ENCODE peak calls at places on chromosomes 5 and 9, in eight cellular contexts. One of them, this sample, is unnamed.
A peak's percentile ranks its signal among the peaks of the same experiment; 100 is the strongest.

GRCh38 chr5:34503379-34504346 is 152.5 kb upstream of the RAI14 start:
- DNase-seq in tibial artery: no peak
- DNase-seq in upper lobe of right lung: no peak
- DNase-seq in transverse colon: no peak
- DNase-seq in cardiac fibroblast: no peak
- DNase-seq in PC-3: no peak
- DNase-seq in right lobe of liver: no peak
- DNase-seq in psoas muscle: no peak
- DNase-seq in this sample: no peak

GRCh38 chr5:97778451-97778850 is 595.4 kb upstream of the RIOK2 start:
- DNase-seq in tibial artery: no peak
- DNase-seq in upper lobe of right lung: no peak
- DNase-seq in transverse colon: no peak
- DNase-seq in cardiac fibroblast: no peak
- DNase-seq in PC-3: no peak
- DNase-seq in right lobe of liver: no peak
- DNase-seq in psoas muscle: no peak
- DNase-seq in this sample: no peak

GRCh38 chr5:6078881-6079280 is 299.5 kb downstream of the MED10 start:
- DNase-seq in tibial artery: no peak
- DNase-seq in upper lobe of right lung: no peak
- DNase-seq in transverse colon: no peak
- DNase-seq in cardiac fibroblast: no peak
- DNase-seq in PC-3: no peak
- DNase-seq in right lobe of liver: no peak
- DNase-seq in psoas muscle: no peak
- DNase-seq in this sample: no peak

GRCh38 chr5:321726-322251 is 275 bp downstream of the AHRR start:
- DNase-seq in tibial artery: no peak
- DNase-seq in upper lobe of right lung: peak; percentile 65
- DNase-seq in transverse colon: no peak
- DNase-seq in cardiac fibroblast: no peak
- DNase-seq in PC-3: no peak
- DNase-seq in right lobe of liver: no peak
- DNase-seq in psoas muscle: no peak
- DNase-seq in this sample: no peak

GRCh38 chr5:1431021-1431811 is 14.0 kb downstream of the SLC6A3 start:
- DNase-seq in tibial artery: peak; percentile 62
- DNase-seq in upper lobe of right lung: peak; percentile 52
- DNase-seq in transverse colon: no peak
- DNase-seq in cardiac fibroblast: no peak
- DNase-seq in PC-3: no peak
- DNase-seq in right lobe of liver: peak; percentile 44
- DNase-seq in psoas muscle: no peak
- DNase-seq in this sample: no peak

GRCh38 chr5:141680751-141681201 is 1.3 kb downstream of the ARAP3 start:
- DNase-seq in tibial artery: no peak
- DNase-seq in upper lobe of right lung: no peak
- DNase-seq in transverse colon: peak; percentile 19
- DNase-seq in cardiac fibroblast: peak; percentile 80
- DNase-seq in PC-3: peak; percentile 52
- DNase-seq in right lobe of liver: peak; percentile 68
- DNase-seq in psoas muscle: peak; percentile 32
- DNase-seq in this sample: no peak

GRCh38 chr5:88060194-88060593 is 208.5 kb downstream of the TMEM161B start:
- DNase-seq in tibial artery: no peak
- DNase-seq in upper lobe of right lung: no peak
- DNase-seq in transverse colon: no peak
- DNase-seq in cardiac fibroblast: no peak
- DNase-seq in PC-3: no peak
- DNase-seq in right lobe of liver: no peak
- DNase-seq in psoas muscle: no peak
- DNase-seq in this sample: no peak

GRCh38 chr9:38068616-38068865 is 486 bp downstream of the SHB start:
- DNase-seq in tibial artery: peak; percentile 77
- DNase-seq in upper lobe of right lung: no peak
- DNase-seq in transverse colon: peak; percentile 35
- DNase-seq in cardiac fibroblast: peak; percentile 61
- DNase-seq in PC-3: peak; percentile 29
- DNase-seq in right lobe of liver: no peak
- DNase-seq in psoas muscle: no peak
- DNase-seq in this sample: no peak

GRCh38 chr9:126838055-126838811 is 22.2 kb upstream of the ZBTB34 start:
- DNase-seq in tibial artery: no peak
- DNase-seq in upper lobe of right lung: no peak
- DNase-seq in transverse colon: no peak
- DNase-seq in cardiac fibroblast: no peak
- DNase-seq in PC-3: no peak
- DNase-seq in right lobe of liver: no peak
- DNase-seq in psoas muscle: no peak
- DNase-seq in this sample: no peak

GRCh38 chr5:91438871-91439270 is 55.8 kb upstream of the ARRDC3 start:
- DNase-seq in tibial artery: no peak
- DNase-seq in upper lobe of right lung: no peak
- DNase-seq in transverse colon: peak; percentile 35
- DNase-seq in cardiac fibroblast: no peak
- DNase-seq in PC-3: peak; percentile 41
- DNase-seq in right lobe of liver: no peak
- DNase-seq in psoas muscle: no peak
- DNase-seq in this sample: no peak

GRCh38 chr5:179732918-179733763 is 519 bp downstream of the MAML1 start:
- DNase-seq in tibial artery: peak; percentile 74
- DNase-seq in upper lobe of right lung: peak; percentile 69
- DNase-seq in transverse colon: peak; percentile 36
- DNase-seq in cardiac fibroblast: no peak
- DNase-seq in PC-3: peak; percentile 26
- DNase-seq in right lobe of liver: peak; percentile 73
- DNase-seq in psoas muscle: peak; percentile 52
- DNase-seq in this sample: no peak

GRCh38 chr9:127958728-127959127 is 21.1 kb upstream of the DPM2 start:
- DNase-seq in tibial artery: no peak
- DNase-seq in upper lobe of right lung: no peak
- DNase-seq in transverse colon: no peak
- DNase-seq in cardiac fibroblast: no peak
- DNase-seq in PC-3: no peak
- DNase-seq in right lobe of liver: no peak
- DNase-seq in psoas muscle: no peak
- DNase-seq in this sample: no peak

GRCh38 chr5:55570026-55570425 is 35.3 kb upstream of the PLPP1 start:
- DNase-seq in tibial artery: no peak
- DNase-seq in upper lobe of right lung: no peak
- DNase-seq in transverse colon: no peak
- DNase-seq in cardiac fibroblast: peak; percentile 60
- DNase-seq in PC-3: no peak
- DNase-seq in right lobe of liver: no peak
- DNase-seq in psoas muscle: no peak
- DNase-seq in this sample: no peak

GRCh38 chr5:177982072-177982727 is 13.8 kb downstream of the PROP1 start:
- DNase-seq in tibial artery: no peak
- DNase-seq in upper lobe of right lung: peak; percentile 74
- DNase-seq in transverse colon: no peak
- DNase-seq in cardiac fibroblast: no peak
- DNase-seq in PC-3: peak; percentile 50
- DNase-seq in right lobe of liver: no peak
- DNase-seq in psoas muscle: no peak
- DNase-seq in this sample: no peak

GRCh38 chr9:115808695-115809094 is 344.9 kb upstream of the PAPPA start:
- DNase-seq in tibial artery: no peak
- DNase-seq in upper lobe of right lung: no peak
- DNase-seq in transverse colon: no peak
- DNase-seq in cardiac fibroblast: peak; percentile 44
- DNase-seq in PC-3: peak; percentile 84
- DNase-seq in right lobe of liver: no peak
- DNase-seq in psoas muscle: no peak
- DNase-seq in this sample: peak; percentile 17

GRCh38 chr9:88949425-88949824 is 41.8 kb upstream of the S1PR3 start:
- DNase-seq in tibial artery: no peak
- DNase-seq in upper lobe of right lung: no peak
- DNase-seq in transverse colon: no peak
- DNase-seq in cardiac fibroblast: peak; percentile 59
- DNase-seq in PC-3: no peak
- DNase-seq in right lobe of liver: no peak
- DNase-seq in psoas muscle: no peak
- DNase-seq in this sample: peak; percentile 88

GRCh38 chr9:88947581-88948573 is 43.4 kb upstream of the S1PR3 start:
- DNase-seq in tibial artery: no peak
- DNase-seq in upper lobe of right lung: no peak
- DNase-seq in transverse colon: no peak
- DNase-seq in cardiac fibroblast: peak; percentile 74
- DNase-seq in PC-3: no peak
- DNase-seq in right lobe of liver: no peak
- DNase-seq in psoas muscle: no peak
- DNase-seq in this sample: peak; percentile 51

GRCh38 chr9:88951143-88951542 is 40.1 kb upstream of the S1PR3 start:
- DNase-seq in tibial artery: no peak
- DNase-seq in upper lobe of right lung: no peak
- DNase-seq in transverse colon: no peak
- DNase-seq in cardiac fibroblast: no peak
- DNase-seq in PC-3: no peak
- DNase-seq in right lobe of liver: no peak
- DNase-seq in psoas muscle: no peak
- DNase-seq in this sample: no peak

GRCh38 chr9:88950341-88951141 is 40.7 kb upstream of the S1PR3 start:
- DNase-seq in tibial artery: no peak
- DNase-seq in upper lobe of right lung: no peak
- DNase-seq in transverse colon: no peak
- DNase-seq in cardiac fibroblast: peak; percentile 79
- DNase-seq in PC-3: peak; percentile 15
- DNase-seq in right lobe of liver: no peak
- DNase-seq in psoas muscle: no peak
- DNase-seq in this sample: peak; percentile 59

GRCh38 chr9:88949961-88950340 is 41.3 kb upstream of the S1PR3 start:
- DNase-seq in tibial artery: no peak
- DNase-seq in upper lobe of right lung: no peak
- DNase-seq in transverse colon: no peak
- DNase-seq in cardiac fibroblast: peak; percentile 42
- DNase-seq in PC-3: peak; percentile 19
- DNase-seq in right lobe of liver: no peak
- DNase-seq in psoas muscle: no peak
- DNase-seq in this sample: no peak
- H3K4me3 ChIP-seq in tibial artery: no peak overlapping the region
- H3K4me3 ChIP-seq in upper lobe of right lung: no peak overlapping the region
- H3K4me3 ChIP-seq in transverse colon: no peak overlapping the region
- H3K4me3 ChIP-seq in cardiac fibroblast: no peak overlapping the region
- H3K4me3 ChIP-seq in PC-3: no peak overlapping the region
- H3K4me3 ChIP-seq in right lobe of liver: no peak overlapping the region
- H3K4me3 ChIP-seq in psoas muscle: no peak overlapping the region
- H3K4me3 ChIP-seq in this sample: no peak overlapping the region

GRCh38 chr5:132257131-132258101 is at the start of gene PDLIM4:
- DNase-seq in tibial artery: peak; percentile 78
- DNase-seq in upper lobe of right lung: peak; percentile 66
- DNase-seq in transverse colon: peak; percentile 25
- DNase-seq in cardiac fibroblast: peak; percentile 23
- DNase-seq in PC-3: no peak
- DNase-seq in right lobe of liver: no peak
- DNase-seq in psoas muscle: peak; percentile 57
- DNase-seq in this sample: no peak
- H3K4me3 ChIP-seq in tibial artery: peak within 1 kb of the TSS; percentile 70
- H3K4me3 ChIP-seq in upper lobe of right lung: peak within 1 kb of the TSS; percentile 48
- H3K4me3 ChIP-seq in transverse colon: peak within 1 kb of the TSS; percentile 67
- H3K4me3 ChIP-seq in cardiac fibroblast: peak within 1 kb of the TSS; percentile 78
- H3K4me3 ChIP-seq in PC-3: peak within 1 kb of the TSS; percentile 74
- H3K4me3 ChIP-seq in right lobe of liver: peak within 1 kb of the TSS; percentile 31
- H3K4me3 ChIP-seq in psoas muscle: peak within 1 kb of the TSS; percentile 70
- H3K4me3 ChIP-seq in this sample: peak within 1 kb of the TSS; percentile 83

GRCh38 chr5:181054138-181054537 is 14.1 kb downstream of the BTNL9 start:
- DNase-seq in tibial artery: no peak
- DNase-seq in upper lobe of right lung: no peak
- DNase-seq in transverse colon: no peak
- DNase-seq in cardiac fibroblast: no peak
- DNase-seq in PC-3: no peak
- DNase-seq in right lobe of liver: no peak
- DNase-seq in psoas muscle: no peak
- DNase-seq in this sample: no peak

GRCh38 chr5:181052526-181052927 is 12.5 kb downstream of the BTNL9 start:
- DNase-seq in tibial artery: no peak
- DNase-seq in upper lobe of right lung: peak; percentile 66
- DNase-seq in transverse colon: no peak
- DNase-seq in cardiac fibroblast: no peak
- DNase-seq in PC-3: peak; percentile 21
- DNase-seq in right lobe of liver: no peak
- DNase-seq in psoas muscle: no peak
- DNase-seq in this sample: no peak

GRCh38 chr5:181052928-181053759 is 13.1 kb downstream of the BTNL9 start:
- DNase-seq in tibial artery: no peak
- DNase-seq in upper lobe of right lung: peak; percentile 63
- DNase-seq in transverse colon: peak; percentile 22
- DNase-seq in cardiac fibroblast: no peak
- DNase-seq in PC-3: peak; percentile 20
- DNase-seq in right lobe of liver: no peak
- DNase-seq in psoas muscle: no peak
- DNase-seq in this sample: no peak

GRCh38 chr5:181054871-181055494 is 14.9 kb downstream of the BTNL9 start:
- DNase-seq in tibial artery: no peak
- DNase-seq in upper lobe of right lung: no peak
- DNase-seq in transverse colon: no peak
- DNase-seq in cardiac fibroblast: no peak
- DNase-seq in PC-3: no peak
- DNase-seq in right lobe of liver: no peak
- DNase-seq in psoas muscle: no peak
- DNase-seq in this sample: no peak

GRCh38 chr5:181053760-181054122 is 13.7 kb downstream of the BTNL9 start:
- DNase-seq in tibial artery: no peak
- DNase-seq in upper lobe of right lung: no peak
- DNase-seq in transverse colon: no peak
- DNase-seq in cardiac fibroblast: no peak
- DNase-seq in PC-3: peak; percentile 22
- DNase-seq in right lobe of liver: no peak
- DNase-seq in psoas muscle: no peak
- DNase-seq in this sample: no peak
- H3K4me3 ChIP-seq in tibial artery: peak overlapping the region; percentile 33
- H3K4me3 ChIP-seq in upper lobe of right lung: peak overlapping the region; percentile 55
- H3K4me3 ChIP-seq in transverse colon: peak overlapping the region; percentile 60
- H3K4me3 ChIP-seq in cardiac fibroblast: no peak overlapping the region
- H3K4me3 ChIP-seq in PC-3: peak overlapping the region; percentile 74
- H3K4me3 ChIP-seq in right lobe of liver: peak overlapping the region; percentile 46
- H3K4me3 ChIP-seq in psoas muscle: peak overlapping the region; percentile 66
- H3K4me3 ChIP-seq in this sample: peak overlapping the region; percentile 48

GRCh38 chr9:27109621-27110020 is 596 bp downstream of the TEK start:
- DNase-seq in tibial artery: no peak
- DNase-seq in upper lobe of right lung: no peak
- DNase-seq in transverse colon: no peak
- DNase-seq in cardiac fibroblast: peak; percentile 31
- DNase-seq in PC-3: no peak
- DNase-seq in right lobe of liver: no peak
- DNase-seq in psoas muscle: no peak
- DNase-seq in this sample: no peak

GRCh38 chr9:27108981-27109541 is at the start of gene TEK:
- DNase-seq in tibial artery: no peak
- DNase-seq in upper lobe of right lung: no peak
- DNase-seq in transverse colon: no peak
- DNase-seq in cardiac fibroblast: peak; percentile 63
- DNase-seq in PC-3: no peak
- DNase-seq in right lobe of liver: no peak
- DNase-seq in psoas muscle: no peak
- DNase-seq in this sample: no peak

GRCh38 chr9:27112235-27112634 is 3.2 kb downstream of the TEK start:
- DNase-seq in tibial artery: no peak
- DNase-seq in upper lobe of right lung: no peak
- DNase-seq in transverse colon: no peak
- DNase-seq in cardiac fibroblast: no peak
- DNase-seq in PC-3: no peak
- DNase-seq in right lobe of liver: no peak
- DNase-seq in psoas muscle: no peak
- DNase-seq in this sample: no peak

GRCh38 chr9:27107241-27107640 is 1.8 kb upstream of the TEK start:
- DNase-seq in tibial artery: no peak
- DNase-seq in upper lobe of right lung: no peak
- DNase-seq in transverse colon: no peak
- DNase-seq in cardiac fibroblast: no peak
- DNase-seq in PC-3: no peak
- DNase-seq in right lobe of liver: no peak
- DNase-seq in psoas muscle: no peak
- DNase-seq in this sample: no peak

GRCh38 chr9:27110181-27110580 is 1.2 kb downstream of the TEK start:
- DNase-seq in tibial artery: no peak
- DNase-seq in upper lobe of right lung: no peak
- DNase-seq in transverse colon: no peak
- DNase-seq in cardiac fibroblast: peak; percentile 40
- DNase-seq in PC-3: no peak
- DNase-seq in right lobe of liver: no peak
- DNase-seq in psoas muscle: no peak
- DNase-seq in this sample: no peak
- H3K4me3 ChIP-seq in tibial artery: peak overlapping the region; percentile 28
- H3K4me3 ChIP-seq in upper lobe of right lung: peak overlapping the region; percentile 41
- H3K4me3 ChIP-seq in transverse colon: no peak overlapping the region
- H3K4me3 ChIP-seq in cardiac fibroblast: peak overlapping the region; percentile 56
- H3K4me3 ChIP-seq in PC-3: no peak overlapping the region
- H3K4me3 ChIP-seq in right lobe of liver: no peak overlapping the region
- H3K4me3 ChIP-seq in psoas muscle: peak overlapping the region; percentile 57
- H3K4me3 ChIP-seq in this sample: peak overlapping the region; percentile 29

This sample was measured in skeletal muscle cell.